ENCODE peak calls at places on chromosomes 4 and X, in eight cellular contexts. N is activated naive CD8-positive, alpha-beta T cell treated with anti-CD3 and anti-CD28 coated beads, Interleukin-2, amount 50 U/mL, for 24 hours; V is suprapubic skin; B is neural crest cell; X is stimulated activated CD8-positive, alpha-beta memory T cell treated with anti-CD3 and anti-CD28 coated beads, Interleukin-15, amount 100 ng/mL, for 24 hours; Z is amniotic stem cell; C is endodermal cell; U is GM20000. D is an unnamed sample.

GRCh38 chrX:154804564-154804956 is 725 bp downstream of the MPP1 start:
- DNase-seq in N (no peak), V (no peak), B (no peak), X (no peak), Z (no peak), C (no peak), U (no peak), D (no peak)

GRCh38 chr4:104901438-104901837 is 245.2 kb upstream of the TET2 start:
- DNase-seq in N (no peak), V (no peak), B (no peak), X (no peak), Z (no peak), C (peak; percentile 63), U (no peak), D (no peak)

GRCh38 chr4:24856586-24856985 is 56.3 kb downstream of the CCDC149 start:
- DNase-seq in N (no peak), V (no peak), B (no peak), X (no peak), Z (peak; percentile 60), C (peak; percentile 55), U (peak; percentile 58), D (no peak)

GRCh38 chr4:163620738-163621137 is 126.2 kb downstream of the TMA16 start:
- DNase-seq in N (no peak), V (no peak), B (no peak), X (no peak), Z (no peak), C (no peak), U (no peak), D (no peak)

GRCh38 chr4:108224628-108225053 is 55.9 kb upstream of the LEF1 start:
- DNase-seq in N (no peak), V (no peak), B (no peak), X (no peak), Z (no peak), C (peak; percentile 59), U (no peak), D (no peak)

GRCh38 chr4:52659722-52660261 is 691 bp upstream of the USP46 start:
- DNase-seq in N (peak; percentile 25), V (peak; percentile 82), B (no peak), X (no peak), Z (no peak), C (peak; percentile 70), U (peak; percentile 49), D (no peak)

GRCh38 chr4:180455226-180455625 is 1788.0 kb upstream of the TENM3 start:
- DNase-seq in N (no peak), V (no peak), B (no peak), X (no peak), Z (no peak), C (no peak), U (no peak), D (no peak)

GRCh38 chrX:42276982-42277690 is 353.8 kb upstream of the CASK start:
- DNase-seq in N (no peak), V (no peak), B (no peak), X (no peak), Z (no peak), C (no peak), U (no peak), D (no peak)

GRCh38 chr4:97238956-97239698 is 904.1 kb downstream of the STPG2 start:
- DNase-seq in N (no peak), V (no peak), B (no peak), X (no peak), Z (no peak), C (no peak), U (no peak), D (no peak)

GRCh38 chr4:153318696-153319320 is 25.7 kb upstream of the MND1 start:
- DNase-seq in N (no peak), V (no peak), B (peak; percentile 14), X (no peak), Z (no peak), C (peak; percentile 61), U (peak; percentile 42), D (peak; percentile 2)

GRCh38 chr4:15754323-15754722 is 23.8 kb upstream of the CD38 start:
- DNase-seq in N (peak; percentile 31), V (no peak), B (no peak), X (no peak), Z (no peak), C (no peak), U (no peak), D (peak; percentile 42)

GRCh38 chrX:24146283-24146865 is 3.2 kb upstream of the ZFX start:
- DNase-seq in N (no peak), V (no peak), B (no peak), X (no peak), Z (no peak), C (no peak), U (no peak), D (no peak)

GRCh38 chr4:129641179-129641578 is 545.2 kb downstream of the C4orf33 start:
- DNase-seq in N (peak; percentile 40), V (no peak), B (peak; percentile 60), X (peak; percentile 1), Z (peak; percentile 2), C (peak; percentile 88), U (peak; percentile 14), D (peak; percentile 11)

GRCh38 chr4:73869130-73870055 is at the start of gene CXCL1:
- DNase-seq in N (no peak), V (peak; percentile 69), B (peak; percentile 8), X (no peak), Z (no peak), C (peak; percentile 83), U (no peak), D (no peak)